ENCODE peak calls at places on chromosomes 7 and 10, in five cellular contexts. X is dorsolateral prefrontal cortex, I is GM13976, Z is fibroblast of mammary gland, N is GM10248. F is an unnamed sample.

GRCh38 chr10:61097026-61097425 is 153.0 kb upstream of the RHOBTB1 start:
- DNase-seq in X (no peak), I (no peak), Z (no peak), N (no peak), F (peak)

GRCh38 chr7:74604326-74605020 is 53.0 kb upstream of the GTF2I start:
- DNase-seq in X (no peak), I (no peak), Z (no peak), N (no peak), F (no peak)

GRCh38 chr10:122034149-122034756 is 45.3 kb downstream of the TACC2 start:
- DNase-seq in X (no peak), I (no peak), Z (peak), N (no peak), F (no peak)

GRCh38 chr10:9331583-9332008 is 1277.1 kb downstream of the GATA3 start:
- DNase-seq in X (no peak), I (peak), Z (peak), N (peak), F (peak)

GRCh38 chr7:22114440-22114981 is 168.8 kb upstream of the CDCA7L start:
- DNase-seq in X (no peak), I (no peak), Z (no peak), N (no peak), F (no peak)

GRCh38 chr10:70461397-70462348 is 16.9 kb upstream of the PALD1 start:
- DNase-seq in X (peak), I (peak), Z (peak), N (peak), F (peak)

GRCh38 chr7:123995617-123996326 is 37.1 kb downstream of the TMEM229A start:
- DNase-seq in X (no peak), I (peak), Z (no peak), N (no peak), F (no peak)

GRCh38 chr10:116891208-116891607 is 41.9 kb downstream of the ENO4 start:
- DNase-seq in X (peak), I (no peak), Z (peak), N (no peak), F (peak)

GRCh38 chr7:76066716-76067503 is 19.0 kb downstream of the MDH2 start:
- DNase-seq in X (no peak), I (peak), Z (no peak), N (peak), F (no peak)

GRCh38 chr10:7211857-7212577 is 198.8 kb downstream of the SFMBT2 start:
- DNase-seq in X (no peak), I (no peak), Z (no peak), N (no peak), F (no peak)

GRCh38 chr7:47942132-47942531 is 6.1 kb downstream of the PKD1L1 start:
- DNase-seq in X (no peak), I (no peak), Z (no peak), N (no peak), F (no peak)

GRCh38 chr10:10818082-10818481 is 199.6 kb upstream of the CELF2 start:
- DNase-seq in X (no peak), I (no peak), Z (peak), N (no peak), F (no peak)

GRCh38 chr10:126701526-126701925 is 31.0 kb upstream of the C10orf90 start:
- DNase-seq in X (no peak), I (no peak), Z (no peak), N (no peak), F (no peak)

GRCh38 chr10:130989670-130990247 is 321.8 kb downstream of the TCERG1L start:
- DNase-seq in X (no peak), I (no peak), Z (no peak), N (no peak), F (no peak)

GRCh38 chr10:86744067-86744725 is 12.2 kb upstream of the BMPR1A start:
- DNase-seq in X (no peak), I (no peak), Z (peak), N (no peak), F (no peak)

GRCh38 chr10:99328579-99329237 is 448 bp upstream of the CNNM1 start:
- DNase-seq in X (peak), I (peak), Z (peak), N (no peak), F (no peak)

GRCh38 chr10:106565546-106565945 is 599.0 kb downstream of the SORCS1 start:
- DNase-seq in X (no peak), I (no peak), Z (peak), N (no peak), F (peak)

GRCh38 chr7:136530831-136531230 is 337.6 kb upstream of the CHRM2 start:
- DNase-seq in X (no peak), I (no peak), Z (no peak), N (no peak), F (no peak)

GRCh38 chr10:127368937-127369336 is 172.5 kb upstream of the INSYN2A start:
- DNase-seq in X (peak), I (no peak), Z (no peak), N (no peak), F (no peak)

GRCh38 chr7:23315366-23315765 is 16.2 kb downstream of the MALSU1 start:
- DNase-seq in X (no peak), I (no peak), Z (peak), N (no peak), F (peak)

GRCh38 chr7:74481458-74482324 is 28.0 kb downstream of the GTF2IRD1 start:
- DNase-seq in X (no peak), I (no peak), Z (peak), N (no peak), F (peak)

DNA sequence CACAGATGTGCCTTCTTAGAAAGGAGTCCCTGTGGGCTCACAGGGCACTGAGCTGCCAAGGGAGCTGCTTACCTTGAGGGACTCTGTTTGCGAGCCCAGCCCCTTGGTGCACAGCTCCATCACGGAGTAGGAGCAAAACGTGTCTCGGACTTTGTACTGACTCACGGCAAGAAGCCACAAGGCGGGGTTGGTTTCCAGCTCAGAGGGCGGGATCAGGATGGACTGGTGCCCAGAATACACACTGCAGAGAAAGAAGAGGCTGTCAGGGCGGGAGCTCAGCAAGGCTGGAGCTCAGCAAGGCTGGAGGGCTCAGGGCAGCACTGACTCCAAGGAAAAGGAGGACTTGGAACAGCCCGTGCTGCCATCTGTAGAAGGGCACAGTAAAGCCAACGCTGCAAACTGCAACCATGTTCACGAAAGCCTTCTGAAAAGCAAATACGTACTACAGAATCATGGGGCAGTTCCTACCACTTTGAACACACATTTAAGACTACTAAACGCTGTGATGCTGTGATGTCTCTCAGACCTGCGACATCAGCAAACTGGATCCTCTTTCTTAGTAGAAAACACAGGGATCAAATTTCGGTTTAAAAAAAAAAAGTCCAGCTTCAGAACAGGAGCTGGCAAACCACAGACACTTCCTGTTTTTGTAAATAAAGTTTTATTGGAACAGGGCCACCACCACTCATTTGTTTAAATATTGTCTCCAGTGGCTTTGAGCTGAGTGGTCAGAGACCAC is 194.3 kb downstream of the ZMYND11 start:
- DNase-seq in X (peak), I (no peak), Z (peak), N (no peak), F (peak)
- TF ChIP-seq CTCF in X (peak), I (no peak), Z (no peak), N (no peak), F (peak)

GRCh38 chr7:41116337-41116736 is 586.6 kb downstream of the INHBA start:
- DNase-seq in X (no peak), I (no peak), Z (no peak), N (no peak), F (no peak)

GRCh38 chr7:41114166-41114565 is 588.7 kb downstream of the INHBA start:
- DNase-seq in X (no peak), I (no peak), Z (peak), N (no peak), F (peak)

GRCh38 chr7:41113663-41114062 is 589.2 kb downstream of the INHBA start:
- DNase-seq in X (no peak), I (no peak), Z (no peak), N (no peak), F (no peak)

GRCh38 chr7:41116817-41117216 is 586.1 kb downstream of the INHBA start:
- DNase-seq in X (no peak), I (no peak), Z (no peak), N (no peak), F (peak)

DNA sequence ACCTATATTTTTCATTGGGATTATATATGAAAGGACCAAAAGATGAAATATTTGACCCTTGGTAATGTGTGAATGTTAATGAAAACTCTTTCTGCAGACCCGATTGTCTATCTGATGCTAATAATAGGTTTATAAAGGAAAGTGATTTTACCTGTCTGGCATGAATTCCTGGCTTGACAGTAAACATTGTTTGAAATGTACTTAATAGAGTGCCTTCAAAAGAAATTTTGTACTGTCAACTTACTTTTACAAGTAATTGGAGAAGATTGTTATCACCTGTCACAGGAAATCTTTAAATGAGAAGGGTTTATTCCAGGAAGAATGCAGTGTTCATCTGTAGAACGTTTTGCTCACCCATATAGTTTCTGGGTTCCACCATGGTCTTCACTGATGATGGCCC is 588.2 kb downstream of the INHBA start:
- DNase-seq in X (no peak), I (no peak), Z (no peak), N (no peak), F (no peak)
- TF ChIP-seq CTCF in X (no peak), I (no peak), Z (no peak), N (no peak), F (no peak)

DNA sequence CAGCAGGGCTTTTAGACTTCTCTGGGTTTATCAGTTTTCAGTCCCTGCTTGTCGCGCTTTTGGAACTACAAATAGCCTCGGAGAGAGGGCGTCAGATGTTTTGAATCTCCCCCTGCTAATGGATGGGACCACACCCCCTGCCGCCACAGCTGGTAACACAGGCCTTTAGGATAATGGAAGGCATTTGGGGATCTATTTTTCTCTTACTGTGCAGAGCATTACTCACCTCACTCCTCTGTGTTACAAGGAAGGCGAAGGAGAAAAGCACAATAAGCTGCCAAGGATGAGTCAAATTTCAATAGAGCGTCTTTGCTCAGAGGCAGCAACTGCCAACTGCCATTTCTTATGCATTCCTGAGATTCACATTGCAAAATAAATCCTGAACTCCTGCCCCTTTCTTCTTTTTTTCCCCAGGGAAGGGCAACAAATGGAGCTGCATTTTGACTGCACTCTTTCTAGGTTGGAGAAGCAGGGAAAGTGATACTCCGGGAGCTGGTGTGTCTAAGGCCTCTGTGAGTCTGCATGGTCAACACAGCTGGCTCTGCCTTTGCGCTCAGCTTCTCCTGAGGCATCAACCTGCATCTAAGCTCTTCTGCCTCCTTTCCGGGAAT is 31.5 kb upstream of the SMNDC1 start:
- DNase-seq in X (no peak), I (no peak), Z (peak), N (no peak), F (peak)
- TF ChIP-seq CTCF in X (no peak), I (no peak), Z (peak), N (no peak), F (peak)

DNA sequence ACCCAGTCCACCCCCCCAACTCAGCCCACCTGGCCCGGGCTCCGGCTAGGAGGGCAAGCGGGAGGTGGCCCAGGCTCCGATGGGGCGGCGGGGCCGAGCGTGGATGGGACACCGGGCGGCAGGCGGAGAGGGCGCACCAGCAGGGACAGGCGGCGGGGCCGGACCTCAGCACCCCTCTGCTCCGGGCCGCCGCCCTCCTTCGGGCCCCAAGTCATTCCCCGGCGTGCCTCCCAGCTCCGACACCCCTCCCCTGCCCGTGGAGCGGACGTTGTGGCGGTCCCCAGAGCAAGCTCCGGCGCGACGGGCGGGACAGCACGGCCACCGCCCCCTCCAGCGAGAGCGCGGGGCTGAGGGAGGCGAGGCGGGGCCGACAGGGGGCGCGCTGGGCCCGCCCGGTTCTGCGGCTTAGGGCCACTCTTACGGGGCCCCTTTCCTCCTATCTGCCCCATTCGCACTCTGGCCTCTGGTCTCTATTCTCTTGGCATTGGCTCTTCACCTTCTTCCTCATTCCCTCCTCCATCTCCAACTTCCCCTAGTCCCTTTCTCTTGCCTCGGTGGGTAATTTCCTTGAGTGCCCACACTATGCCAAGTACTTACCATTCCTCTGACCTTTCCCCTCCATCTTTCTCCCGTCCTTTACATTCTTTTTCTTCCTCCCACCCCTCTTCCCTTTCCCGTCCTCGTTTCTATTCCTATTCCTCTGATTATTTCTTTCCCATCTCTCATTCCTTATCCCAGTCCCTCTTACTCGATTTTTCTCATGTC is 710 bp upstream of the GBX1 start:
- DNase-seq in X (no peak), I (peak), Z (no peak), N (peak), F (no peak)
- TF ChIP-seq CTCF in X (peak), I (peak), Z (no peak), N (peak), F (peak)

GRCh38 chr10:29968556-29968955 is 90.8 kb downstream of the JCAD start:
- DNase-seq in X (no peak), I (no peak), Z (no peak), N (no peak), F (no peak)

GRCh38 chr10:29969255-29970011 is 90.0 kb downstream of the JCAD start:
- DNase-seq in X (no peak), I (no peak), Z (no peak), N (no peak), F (no peak)

GRCh38 chr10:29970012-29970396 is 89.4 kb downstream of the JCAD start:
- DNase-seq in X (no peak), I (no peak), Z (no peak), N (no peak), F (no peak)

GRCh38 chr10:29962451-29962850 is 96.9 kb downstream of the JCAD start:
- DNase-seq in X (no peak), I (no peak), Z (no peak), N (no peak), F (no peak)

GRCh38 chr10:29966269-29966668 is 93.1 kb downstream of the JCAD start:
- DNase-seq in X (no peak), I (no peak), Z (no peak), N (no peak), F (no peak)
- TF ChIP-seq CTCF in X (no peak), I (no peak), Z (no peak), N (no peak), F (no peak)

DNA sequence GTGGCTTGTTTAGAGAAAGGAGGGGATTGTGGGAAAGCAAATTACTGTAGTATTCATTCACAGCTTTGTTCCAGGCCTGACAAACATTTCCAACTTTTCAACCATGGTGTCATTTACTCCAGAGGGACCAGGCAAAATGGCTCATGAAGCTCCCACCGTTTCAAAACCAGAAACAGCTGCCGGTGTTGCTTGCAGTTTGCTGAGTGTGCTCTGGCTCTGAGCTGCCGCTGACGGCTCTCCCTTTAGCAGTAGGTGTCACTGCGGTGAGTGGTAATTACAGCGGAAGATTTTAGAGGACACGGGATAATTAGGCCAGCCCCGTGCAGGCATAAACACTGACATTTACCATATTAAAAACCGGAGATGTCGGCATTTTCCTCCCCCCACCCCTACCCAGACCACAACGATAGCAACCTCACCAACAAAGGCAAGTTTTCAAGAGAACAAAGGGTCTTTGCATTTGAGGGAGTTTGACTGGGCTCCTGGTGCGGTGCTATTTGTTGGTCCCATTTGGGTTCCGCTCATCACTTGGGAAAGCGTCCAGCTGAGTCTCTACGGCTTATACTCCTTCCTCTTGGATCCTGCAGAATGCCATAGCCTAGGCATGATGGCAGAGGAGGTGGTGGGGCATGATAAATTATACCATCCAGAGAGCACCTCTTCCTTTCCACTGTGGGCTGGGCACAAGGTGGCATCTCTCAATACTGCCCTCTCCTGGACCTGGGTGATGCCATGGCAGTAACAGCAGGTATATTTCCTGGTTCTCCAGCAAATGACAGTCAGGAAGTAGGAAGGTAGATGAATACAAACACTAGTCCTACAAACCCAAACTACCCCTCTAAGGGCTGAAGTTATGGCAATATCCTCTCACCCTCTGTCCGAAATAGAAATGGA is 1005.2 kb downstream of the KCNMA1 start:
- DNase-seq in X (peak), I (no peak), Z (no peak), N (no peak), F (no peak)
- TF ChIP-seq CTCF in X (no peak), I (peak), Z (peak), N (peak), F (peak)

GRCh38 chr10:62747195-62747594 is 57.3 kb upstream of the ADO start:
- DNase-seq in X (no peak), I (no peak), Z (no peak), N (no peak), F (no peak)

GRCh38 chr10:62749104-62749683 is 55.3 kb upstream of the ADO start:
- DNase-seq in X (no peak), I (peak), Z (no peak), N (no peak), F (no peak)

GRCh38 chr10:62742447-62743105 is 61.9 kb upstream of the ADO start:
- DNase-seq in X (no peak), I (no peak), Z (peak), N (no peak), F (no peak)

GRCh38 chr10:62744136-62744535 is 60.4 kb upstream of the ADO start:
- DNase-seq in X (no peak), I (no peak), Z (peak), N (no peak), F (no peak)

GRCh38 chr10:62748386-62748785 is 56.1 kb upstream of the ADO start:
- DNase-seq in X (no peak), I (no peak), Z (no peak), N (no peak), F (no peak)
- TF ChIP-seq CTCF in X (no peak), I (no peak), Z (no peak), N (no peak), F (no peak)